ENCODE peak calls at places on chromosomes 1 and 21, in eight cellular contexts. E, Y, K, A, H, F, Z and W are unnamed samples.

GRCh38 chr1:225484657-225485606 is 57.1 kb upstream of the LBR start:
- DNase-seq in E (no peak), Y (no peak), K (peak; percentile 48), A (no peak), H (no peak), F (no peak), Z (no peak), W (no peak)

GRCh38 chr21:43866659-43867331 is 1.8 kb downstream of the AGPAT3 start:
- DNase-seq in E (no peak), Y (peak; percentile 59), K (no peak), A (peak; percentile 54), H (peak; percentile 41), F (peak; percentile 85), Z (no peak), W (peak; percentile 80)

GRCh38 chr1:31426249-31426922 is 13.4 kb downstream of the SERINC2 start:
- DNase-seq in E (no peak), Y (no peak), K (no peak), A (no peak), H (no peak), F (peak; percentile 50), Z (no peak), W (peak; percentile 28)

GRCh38 chr1:206631085-206631509 is 4.2 kb upstream of the DYRK3 start:
- DNase-seq in E (no peak), Y (peak; percentile 81), K (no peak), A (peak; percentile 39), H (peak; percentile 52), F (peak; percentile 80), Z (peak; percentile 66), W (peak; percentile 88)

GRCh38 chr1:186768906-186769305 is 59.8 kb upstream of the PLA2G4A start:
- DNase-seq in E (no peak), Y (no peak), K (no peak), A (no peak), H (no peak), F (peak; percentile 82), Z (no peak), W (peak; percentile 67)

GRCh38 chr1:179121159-179121938 is 39.5 kb downstream of the TOR3A start:
- DNase-seq in E (no peak), Y (peak; percentile 44), K (no peak), A (no peak), H (no peak), F (peak; percentile 62), Z (peak; percentile 36), W (peak; percentile 54)

GRCh38 chr1:151176514-151177045 is 799 bp upstream of the TMOD4 start:
- DNase-seq in E (no peak), Y (no peak), K (no peak), A (no peak), H (no peak), F (no peak), Z (no peak), W (no peak)

GRCh38 chr1:183610053-183610452 is 19.8 kb upstream of the NCF2 start:
- DNase-seq in E (no peak), Y (no peak), K (no peak), A (no peak), H (no peak), F (no peak), Z (no peak), W (no peak)

GRCh38 chr1:202046227-202046626 is 35.8 kb downstream of the ELF3 start:
- DNase-seq in E (peak; percentile 89), Y (peak; percentile 97), K (no peak), A (no peak), H (peak; percentile 90), F (no peak), Z (no peak), W (no peak)

GRCh38 chr21:42324896-42325295 is 9.7 kb upstream of the TFF3 start:
- DNase-seq in E (no peak), Y (no peak), K (no peak), A (no peak), H (no peak), F (no peak), Z (no peak), W (no peak)

GRCh38 chr21:40053007-40053406 is 185.8 kb downstream of the PCP4 start:
- DNase-seq in E (no peak), Y (no peak), K (peak; percentile 91), A (peak; percentile 27), H (no peak), F (no peak), Z (no peak), W (no peak)

GRCh38 chr1:20366076-20366765 is 75.5 kb downstream of the VWA5B1 start:
- DNase-seq in E (no peak), Y (no peak), K (no peak), A (no peak), H (no peak), F (no peak), Z (no peak), W (no peak)

GRCh38 chr1:6762060-6762459 is 23.2 kb upstream of the CAMTA1 start:
- DNase-seq in E (no peak), Y (no peak), K (no peak), A (no peak), H (no peak), F (no peak), Z (no peak), W (no peak)

GRCh38 chr1:177568702-177569101 is 397.9 kb downstream of the BRINP2 start:
- DNase-seq in E (no peak), Y (no peak), K (no peak), A (no peak), H (no peak), F (no peak), Z (no peak), W (peak; percentile 4)
- TF ChIP-seq CTCF in E (no peak), Y (peak; percentile 11), K (no peak), A (peak; percentile 29), H (no peak), F (peak; percentile 14), Z (no peak), W (no peak)

DNA sequence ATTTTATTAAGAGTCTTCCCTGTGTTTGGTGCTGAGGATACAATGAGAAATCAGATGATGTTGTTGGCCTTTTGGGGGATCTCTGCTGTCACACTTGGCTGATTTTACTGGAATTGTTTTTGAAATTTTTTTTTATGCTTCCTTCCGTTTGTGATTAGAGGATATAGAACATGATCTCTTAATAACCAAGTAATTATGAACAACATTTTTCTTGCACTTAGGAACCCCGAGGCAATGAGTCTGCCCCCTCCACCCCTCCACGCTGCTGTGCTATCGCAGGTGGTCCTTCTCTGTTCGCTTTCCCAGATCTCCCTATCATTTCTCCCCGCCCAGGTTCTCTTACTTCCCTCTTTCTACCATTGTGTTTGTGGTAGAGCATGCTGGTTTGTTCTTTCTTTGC is 73.2 kb upstream of the SCCPDH start:
- DNase-seq in E (no peak), Y (no peak), K (no peak), A (no peak), H (no peak), F (no peak), Z (peak; percentile 15), W (no peak)
- H3K4me3 ChIP-seq in E (no peak overlapping the region), Y (no peak overlapping the region), K (no peak overlapping the region), A (peak overlapping the region; percentile 33), H (no peak overlapping the region), F (no peak overlapping the region), Z (no peak overlapping the region), W (no peak overlapping the region)

GRCh38 chr1:97726386-97726785 is 194.4 kb downstream of the DPYD start:
- DNase-seq in E (no peak), Y (no peak), K (no peak), A (no peak), H (no peak), F (no peak), Z (no peak), W (no peak)

GRCh38 chr1:97727029-97727428 is 193.8 kb downstream of the DPYD start:
- DNase-seq in E (no peak), Y (no peak), K (no peak), A (no peak), H (no peak), F (no peak), Z (no peak), W (no peak)

DNA sequence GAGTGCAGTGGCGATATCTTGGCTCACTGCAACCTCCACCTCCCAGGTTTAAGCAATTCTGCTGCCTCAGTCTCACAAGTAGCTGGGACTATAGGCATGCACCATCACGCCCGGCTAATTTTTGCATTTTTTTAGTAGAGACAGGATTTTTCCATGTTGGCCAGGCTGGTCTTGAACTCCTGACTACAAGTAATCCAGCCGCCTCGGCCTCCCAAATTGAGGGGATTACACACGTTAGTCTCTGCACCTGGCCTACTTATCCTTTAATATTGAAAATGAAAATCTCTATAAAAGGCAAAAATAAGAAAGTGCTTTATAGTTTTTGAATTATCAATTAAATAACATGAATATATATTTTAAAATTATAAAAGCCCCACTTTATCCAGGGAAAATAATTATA is 190.6 kb downstream of the DPYD start:
- DNase-seq in E (no peak), Y (no peak), K (no peak), A (no peak), H (no peak), F (no peak), Z (no peak), W (no peak)
- TF ChIP-seq CTCF in E (no peak), Y (no peak), K (no peak), A (no peak), H (no peak), F (no peak), Z (no peak), W (no peak)

GRCh38 chr1:18644013-18644399 is 13.4 kb downstream of the PAX7 start:
- DNase-seq in E (no peak), Y (no peak), K (no peak), A (no peak), H (no peak), F (no peak), Z (no peak), W (no peak)

GRCh38 chr1:18645172-18646090 is 14.8 kb downstream of the PAX7 start:
- DNase-seq in E (no peak), Y (no peak), K (no peak), A (no peak), H (no peak), F (no peak), Z (no peak), W (no peak)

GRCh38 chr1:18644469-18645171 is 14.0 kb downstream of the PAX7 start:
- DNase-seq in E (no peak), Y (no peak), K (no peak), A (no peak), H (no peak), F (no peak), Z (no peak), W (no peak)

GRCh38 chr1:18642278-18643095 is 11.8 kb downstream of the PAX7 start:
- DNase-seq in E (no peak), Y (no peak), K (no peak), A (no peak), H (no peak), F (no peak), Z (no peak), W (no peak)

DNA sequence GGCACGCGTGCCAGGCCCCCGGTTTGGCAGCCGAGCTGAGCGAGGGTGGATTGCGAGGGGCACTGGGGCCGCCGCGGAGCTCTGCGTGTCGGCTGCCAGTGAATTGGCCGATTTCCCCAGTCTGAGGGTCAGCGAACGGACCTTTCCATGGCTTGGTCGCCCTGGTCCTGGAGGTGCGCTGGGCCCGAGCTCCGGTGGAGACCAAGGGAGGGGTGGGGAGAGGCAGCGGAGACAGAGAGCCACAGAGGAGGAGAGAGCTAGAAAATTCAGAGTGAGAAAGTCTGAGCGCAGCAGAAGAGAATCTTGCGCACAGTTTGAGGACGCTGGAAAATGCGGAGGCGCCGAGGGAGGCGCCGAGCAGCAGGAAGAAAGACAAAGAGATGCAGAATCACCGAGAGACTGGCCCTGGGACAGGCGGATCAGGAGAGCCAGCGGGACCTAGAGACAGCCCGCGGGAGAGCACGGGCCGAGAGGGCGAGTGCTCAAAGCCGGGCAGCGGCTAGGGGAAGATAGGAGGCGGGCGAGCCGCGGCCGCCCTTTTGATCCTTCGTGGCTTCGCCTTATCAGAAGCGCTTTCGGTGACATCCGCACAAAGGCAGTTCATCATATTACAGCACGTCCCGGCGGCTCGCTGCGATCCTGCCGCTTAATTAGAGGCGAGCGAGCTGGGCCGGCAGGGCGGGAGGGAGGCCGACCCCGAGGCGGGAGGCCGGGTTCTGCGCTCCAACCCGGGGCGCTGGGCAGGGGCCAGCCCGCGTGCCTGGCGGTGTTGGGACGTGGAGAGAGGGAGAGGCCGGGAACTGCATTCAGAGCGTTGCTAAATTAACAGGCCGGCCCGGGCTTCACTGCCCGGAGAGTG is 12.7 kb downstream of the PAX7 start:
- DNase-seq in E (no peak), Y (no peak), K (no peak), A (no peak), H (no peak), F (no peak), Z (no peak), W (no peak)
- H3K4me3 ChIP-seq in E (no peak overlapping the region), Y (no peak overlapping the region), K (no peak overlapping the region), A (peak overlapping the region; percentile 36), H (no peak overlapping the region), F (no peak overlapping the region), Z (no peak overlapping the region), W (no peak overlapping the region)